ENCODE peak calls at places on chromosomes 1 and 21, in six cellular contexts. F is fibroblast of the aortic adventitia, I is heart left ventricle, D is breast epithelium, L is lower lobe of right lung, R is right lobe of liver. X is an unnamed sample.

GRCh38 chr1:223472057-223472456 is 78.8 kb downstream of the CCDC185 start:
- DNase-seq in F (no peak), I (no peak), D (no peak), L (no peak), R (no peak), X (no peak)

GRCh38 chr1:51734899-51735745 is 118.2 kb downstream of the OSBPL9 start:
- DNase-seq in F (peak), I (no peak), D (no peak), L (no peak), R (no peak), X (no peak)

GRCh38 chr21:33684923-33685560 is 42.7 kb downstream of the ITSN1 start:
- DNase-seq in F (peak), I (no peak), D (no peak), L (no peak), R (no peak), X (no peak)

GRCh38 chr21:44510508-44511218 is 29.3 kb downstream of the KRTAP10-1 start:
- DNase-seq in F (peak), I (peak), D (peak), L (peak), R (peak), X (no peak)

GRCh38 chr1:9914603-9914937 is 4.5 kb upstream of the CTNNBIP1 start:
- DNase-seq in F (no peak), I (no peak), D (no peak), L (no peak), R (no peak), X (no peak)

GRCh38 chr1:94792876-94793605 is 27.1 kb upstream of the SLC44A3 start:
- DNase-seq in F (peak), I (no peak), D (no peak), L (no peak), R (no peak), X (no peak)

GRCh38 chr1:235617808-235618207 is 31.8 kb downstream of the GNG4 start:
- DNase-seq in F (peak), I (no peak), D (no peak), L (no peak), R (no peak), X (no peak)

GRCh38 chr1:52877554-52877953 is 35.0 kb downstream of the ZYG11A start:
- DNase-seq in F (peak), I (no peak), D (no peak), L (no peak), R (no peak), X (no peak)

GRCh38 chr1:51491166-51491981 is 27.7 kb downstream of the EPS15 start:
- DNase-seq in F (no peak), I (no peak), D (no peak), L (no peak), R (no peak), X (no peak)

GRCh38 chr21:44418108-44418875 is 37.0 kb upstream of the LRRC3 start:
- DNase-seq in F (no peak), I (no peak), D (peak), L (no peak), R (peak), X (peak)

GRCh38 chr1:183230403-183230802 is 44.3 kb downstream of the LAMC2 start:
- DNase-seq in F (no peak), I (no peak), D (no peak), L (no peak), R (no peak), X (no peak)

GRCh38 chr1:33897092-33897725 is 33.3 kb downstream of the HMGB4 start:
- DNase-seq in F (peak), I (no peak), D (no peak), L (no peak), R (peak), X (peak)

GRCh38 chr1:33295450-33296081 is 25.3 kb downstream of the A3GALT2 start:
- DNase-seq in F (peak), I (peak), D (peak), L (peak), R (peak), X (peak)

GRCh38 chr1:168469690-168470089 is 74.1 kb downstream of the XCL2 start:
- DNase-seq in F (peak), I (peak), D (peak), L (no peak), R (peak), X (peak)

GRCh38 chr1:29707796-29708195 is 471.5 kb downstream of the PTPRU start:
- DNase-seq in F (no peak), I (no peak), D (no peak), L (no peak), R (no peak), X (no peak)

DNA sequence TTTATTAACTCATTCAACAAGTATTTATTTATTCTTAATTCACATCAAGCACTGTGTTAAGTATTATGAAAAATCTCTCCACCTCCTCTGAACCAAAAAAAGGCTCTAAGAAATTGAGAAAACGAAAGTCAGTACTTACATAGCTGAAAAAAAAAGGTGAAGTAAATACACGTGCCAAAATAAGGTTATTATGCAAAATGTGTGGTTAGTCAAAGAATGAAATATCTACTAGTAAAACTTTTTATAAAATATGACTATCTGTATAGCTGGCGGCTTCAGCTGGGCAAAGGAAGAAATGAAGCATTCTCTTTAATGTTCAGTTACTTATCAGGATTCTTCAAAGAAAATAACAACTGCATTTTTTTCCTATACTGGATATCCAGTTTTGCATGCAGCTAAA is 35.5 kb upstream of the ASPM start:
- DNase-seq in F (no peak), I (no peak), D (no peak), L (no peak), R (no peak), X (no peak)
- TF ChIP-seq CTCF in F (no peak), I (no peak), D (no peak), L (no peak), R (no peak), X (no peak)

DNA sequence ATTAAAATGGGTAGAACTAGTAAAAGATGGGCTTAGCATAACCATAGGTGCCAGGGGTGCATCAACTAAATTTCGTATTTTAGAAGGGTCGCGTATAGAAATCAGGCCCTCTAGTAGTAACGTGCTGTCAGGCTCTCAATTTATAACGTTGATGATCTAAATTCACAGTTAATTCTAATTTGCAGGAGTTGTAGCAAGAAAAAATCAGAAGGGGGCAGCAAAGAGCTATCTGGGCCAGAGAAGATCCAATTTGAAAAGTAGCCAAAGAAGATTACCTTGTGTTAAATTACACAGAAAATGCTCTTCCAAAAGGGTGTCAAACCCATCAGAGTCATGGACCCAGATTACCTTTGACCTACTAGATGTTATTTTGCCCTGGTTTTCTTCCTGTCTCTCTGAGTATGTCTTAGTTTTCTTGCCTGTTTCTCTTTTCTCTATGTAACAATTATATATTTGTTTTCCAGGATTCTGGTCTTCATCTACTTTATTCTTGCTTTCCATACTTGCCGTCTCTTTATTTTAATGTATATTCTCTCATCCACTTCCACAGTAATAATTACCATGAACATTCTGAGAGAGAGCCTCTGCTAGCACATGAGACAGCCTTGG is 1030.9 kb downstream of the AMY1C start:
- DNase-seq in F (peak), I (no peak), D (no peak), L (no peak), R (no peak), X (no peak)
- TF ChIP-seq CTCF in F (peak), I (peak), D (no peak), L (peak), R (peak), X (peak)

GRCh38 chr1:213987876-213988638 is at the start of gene PROX1:
- DNase-seq in F (peak), I (peak), D (peak), L (peak), R (peak), X (peak)
- TF ChIP-seq CTCF in F (peak), I (peak), D (no peak), L (no peak), R (no peak), X (peak)

GRCh38 chr1:30982937-30983336 is 74.4 kb upstream of the SDC3 start:
- DNase-seq in F (peak), I (no peak), D (no peak), L (no peak), R (no peak), X (peak)

GRCh38 chr1:30984991-30985503 is 76.5 kb upstream of the SDC3 start:
- DNase-seq in F (no peak), I (no peak), D (no peak), L (no peak), R (no peak), X (no peak)

GRCh38 chr1:30982431-30982830 is 73.9 kb upstream of the SDC3 start:
- DNase-seq in F (no peak), I (no peak), D (no peak), L (no peak), R (no peak), X (no peak)

GRCh38 chr1:30986755-30987154 is 78.2 kb upstream of the SDC3 start:
- DNase-seq in F (no peak), I (no peak), D (no peak), L (no peak), R (no peak), X (no peak)

GRCh38 chr1:30984167-30984870 is 75.8 kb upstream of the SDC3 start:
- DNase-seq in F (no peak), I (no peak), D (no peak), L (no peak), R (no peak), X (no peak)
- TF ChIP-seq CTCF in F (no peak), I (no peak), D (no peak), L (no peak), R (peak), X (no peak)